ENCODE peak calls at places on chromosomes 11 and 22, in ten cellular contexts. E is GM23248, S is neural progenitor cell, W is GM23338, C is A549, M is fibroblast of lung, L is MM.1S, Y is PC-3, Q is HCT116, X is mesendoderm. F is an unnamed sample.

GRCh38 chr11:1749787-1750351 is 526 bp downstream of the IFITM10 start:
- DNase-seq in Q (no peak), X (no peak), C (peak), W (no peak), S (no peak), L (no peak), Y (peak), E (peak), M (peak), F (no peak)

GRCh38 chr22:43841742-43842141 is 20.6 kb downstream of the SULT4A1 start:
- DNase-seq in W (no peak), L (no peak), S (no peak), X (no peak), C (no peak), Q (no peak), M (no peak), Y (no peak), E (no peak), F (no peak)

GRCh38 chr22:42444060-42444904 is 12.1 kb upstream of the NFAM1 start:
- DNase-seq in L (peak), C (peak), S (peak), Q (peak), E (peak), Y (peak), M (peak), X (peak), W (peak), F (peak)

GRCh38 chr11:35675901-35676610 is 13.5 kb downstream of the TRIM44 start:
- DNase-seq in W (no peak), L (peak), Y (peak), S (no peak), X (no peak), Q (no peak), C (no peak), E (no peak), M (no peak), F (no peak)

GRCh38 chr11:102171101-102171500 is 60.9 kb downstream of the YAP1 start:
- DNase-seq in M (peak), L (no peak), X (no peak), S (no peak), W (no peak), C (no peak), Y (peak), Q (no peak), E (peak), F (no peak)

GRCh38 chr11:8387693-8388092 is 124.0 kb upstream of the LMO1 start:
- DNase-seq in S (no peak), X (no peak), E (no peak), W (no peak), Q (no peak), C (no peak), Y (no peak), L (no peak), M (no peak), F (no peak)

GRCh38 chr11:79419120-79419519 is 21.7 kb downstream of the TENM4 start:
- DNase-seq in Q (peak), E (peak), C (peak), M (peak), W (no peak), S (no peak), Y (peak), X (peak), L (no peak), F (no peak)

GRCh38 chr11:65591939-65592814 is 3.4 kb downstream of the KCNK7 start:
- DNase-seq in E (no peak), C (no peak), Y (no peak), S (peak), M (peak), Q (no peak), W (peak), X (peak), L (no peak), F (no peak)

GRCh38 chr22:35589071-35589735 is 27.9 kb downstream of the MB start:
- DNase-seq in W (no peak), E (peak), C (peak), L (no peak), Q (peak), M (peak), X (peak), S (no peak), Y (peak), F (no peak)

GRCh38 chr11:117673561-117673960 is 123.5 kb downstream of the DSCAML1 start:
- DNase-seq in W (no peak), E (no peak), S (no peak), L (no peak), C (no peak), Q (no peak), M (no peak), X (no peak), Y (no peak), F (no peak)

GRCh38 chr22:22031183-22031560 is 48.6 kb upstream of the TOP3B start:
- DNase-seq in X (no peak), M (no peak), S (no peak), C (no peak), L (peak), W (no peak), Q (no peak), Y (no peak), E (no peak), F (no peak)

GRCh38 chr11:2393111-2393868 is 7.3 kb upstream of the TSSC4 start:
- DNase-seq in X (no peak), L (no peak), C (no peak), M (no peak), W (no peak), E (no peak), S (no peak), Q (no peak), Y (no peak), F (no peak)

GRCh38 chr22:23415490-23415851 is 164.6 kb downstream of the IGLL1 start:
- DNase-seq in E (no peak), W (no peak), X (no peak), L (no peak), Y (no peak), C (no peak), M (no peak), Q (no peak), S (no peak), F (no peak)

GRCh38 chr11:926341-926916 is 759 bp downstream of the AP2A2 start:
- DNase-seq in W (no peak), C (peak), X (peak), S (peak), Q (peak), M (peak), Y (peak), L (no peak), E (peak), F (no peak)

GRCh38 chr11:65454311-65454695 is 31.7 kb downstream of the NEAT1 start:
- DNase-seq in L (no peak), M (peak), W (no peak), X (no peak), C (no peak), Q (no peak), S (no peak), Y (peak), E (peak), F (no peak)

GRCh38 chr11:12445001-12445400 is 67.6 kb downstream of the PARVA start:
- DNase-seq in C (no peak), M (no peak), S (no peak), E (no peak), W (no peak), L (no peak), Y (no peak), X (no peak), Q (no peak), F (no peak)

GRCh38 chr22:30371981-30372380 is 15.2 kb downstream of the CCDC157 start:
- DNase-seq in L (no peak), Y (no peak), X (no peak), S (no peak), W (peak), M (no peak), E (no peak), Q (no peak), C (no peak), F (no peak)

GRCh38 chr11:2781413-2782274 is 81.8 kb upstream of the KCNQ1OT1 start:
- DNase-seq in L (no peak), Q (no peak), M (no peak), S (no peak), X (no peak), E (no peak), Y (no peak), W (no peak), C (no peak), F (no peak)

GRCh38 chr11:116194156-116194904 is 578.5 kb downstream of the BUD13 start:
- DNase-seq in Q (no peak), L (no peak), M (no peak), X (peak), E (no peak), W (no peak), Y (no peak), S (no peak), C (no peak), F (no peak)

GRCh38 chr11:44304091-44305084 is 5.6 kb downstream of the ALX4 start:
- DNase-seq in M (peak), Q (no peak), W (peak), L (no peak), E (peak), Y (no peak), X (peak), S (peak), C (no peak), F (no peak)

GRCh38 chr11:132456735-132457328 is 1075.5 kb downstream of the OPCML start:
- DNase-seq in Y (no peak), W (peak), S (peak), M (no peak), X (peak), L (no peak), E (no peak), C (no peak), Q (no peak), F (peak)

GRCh38 chr11:15136166-15136565 is 21.4 kb downstream of the INSC start:
- DNase-seq in L (no peak), C (no peak), Y (no peak), S (no peak), Q (no peak), W (no peak), E (peak), X (no peak), M (no peak), F (no peak)

GRCh38 chr11:100445231-100445735 is 241.8 kb upstream of the ARHGAP42 start:
- DNase-seq in W (peak), E (no peak), X (peak), C (no peak), S (peak), L (no peak), M (peak), Q (no peak), Y (peak), F (no peak)

GRCh38 chr22:22210375-22210774 is 34.2 kb upstream of the VPREB1 start:
- DNase-seq in Y (peak), C (no peak), M (peak), X (no peak), Q (peak), L (peak), E (peak), S (no peak), W (no peak), F (no peak)

GRCh38 chr11:4821021-4821420 is at the start of gene OR51F2:
- DNase-seq in L (no peak), W (no peak), M (no peak), S (no peak), E (no peak), C (no peak), Q (no peak), Y (no peak), X (no peak), F (no peak)

GRCh38 chr11:24651873-24652272 is 155.0 kb downstream of the LUZP2 start:
- DNase-seq in L (no peak), Y (no peak), E (no peak), X (no peak), S (no peak), Q (no peak), C (no peak), M (no peak), W (no peak), F (no peak)

GRCh38 chr11:122306776-122307479 is 190.9 kb upstream of the BLID start:
- DNase-seq in E (no peak), C (no peak), M (no peak), X (peak), Y (no peak), Q (no peak), L (no peak), S (no peak), W (peak), F (no peak)

GRCh38 chr11:60321051-60321450 is 6.0 kb upstream of the MS4A6E start:
- DNase-seq in X (no peak), Q (no peak), W (no peak), L (no peak), M (no peak), S (no peak), E (no peak), Y (no peak), C (no peak), F (no peak)
- H3K4me2 ChIP-seq in X (no peak), Q (no peak), W (no peak), L (no peak), M (no peak), S (no peak), E (no peak), Y (no peak), C (no peak), F (no peak)

DNA sequence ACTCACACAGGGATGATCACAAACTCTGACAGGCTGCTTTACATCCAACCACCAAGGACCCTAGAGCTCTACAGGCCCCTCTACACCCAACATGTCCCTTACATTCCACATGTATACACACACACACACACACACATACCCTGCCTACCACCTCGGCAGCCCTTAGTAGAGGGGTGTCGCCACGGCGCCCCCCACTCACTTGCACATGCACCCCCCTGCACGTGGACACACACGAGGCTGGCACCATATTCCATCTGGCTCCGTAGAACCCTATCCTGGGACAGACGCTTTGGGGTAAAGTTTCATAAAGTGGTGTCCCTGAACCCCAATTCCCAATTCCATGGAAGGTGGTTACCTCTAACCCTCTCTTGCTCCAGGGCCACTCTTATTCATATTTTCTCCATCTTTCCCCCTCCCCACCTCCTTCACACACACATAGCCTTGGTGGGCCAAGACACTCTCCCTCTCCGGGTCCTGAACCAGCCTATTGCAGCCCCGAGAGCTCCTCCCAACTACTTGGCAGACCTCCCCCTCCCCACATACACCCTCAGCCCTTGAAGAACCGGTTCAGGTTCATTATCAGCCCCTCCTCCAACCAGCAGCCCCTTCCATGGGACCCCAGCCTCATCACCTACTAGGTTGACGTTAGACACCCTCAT is 809 bp downstream of the PDE2A start:
- DNase-seq in E (no peak), W (peak), X (peak), Y (no peak), S (peak), M (no peak), L (no peak), C (no peak), Q (no peak), F (peak)
- H3K4me2 ChIP-seq in E (no peak), W (peak), X (peak), Y (no peak), S (peak), M (no peak), L (no peak), C (no peak), Q (no peak), F (no peak)

GRCh38 chr11:10454902-10455631 is at the start of gene AMPD3:
- DNase-seq in Q (peak), E (peak), C (peak), M (peak), X (no peak), Y (peak), W (peak), L (no peak), S (peak), F (no peak)
- H3K4me2 ChIP-seq in Q (peak), E (peak), C (peak), M (peak), X (peak), Y (peak), W (peak), L (peak), S (peak), F (peak)

DNA sequence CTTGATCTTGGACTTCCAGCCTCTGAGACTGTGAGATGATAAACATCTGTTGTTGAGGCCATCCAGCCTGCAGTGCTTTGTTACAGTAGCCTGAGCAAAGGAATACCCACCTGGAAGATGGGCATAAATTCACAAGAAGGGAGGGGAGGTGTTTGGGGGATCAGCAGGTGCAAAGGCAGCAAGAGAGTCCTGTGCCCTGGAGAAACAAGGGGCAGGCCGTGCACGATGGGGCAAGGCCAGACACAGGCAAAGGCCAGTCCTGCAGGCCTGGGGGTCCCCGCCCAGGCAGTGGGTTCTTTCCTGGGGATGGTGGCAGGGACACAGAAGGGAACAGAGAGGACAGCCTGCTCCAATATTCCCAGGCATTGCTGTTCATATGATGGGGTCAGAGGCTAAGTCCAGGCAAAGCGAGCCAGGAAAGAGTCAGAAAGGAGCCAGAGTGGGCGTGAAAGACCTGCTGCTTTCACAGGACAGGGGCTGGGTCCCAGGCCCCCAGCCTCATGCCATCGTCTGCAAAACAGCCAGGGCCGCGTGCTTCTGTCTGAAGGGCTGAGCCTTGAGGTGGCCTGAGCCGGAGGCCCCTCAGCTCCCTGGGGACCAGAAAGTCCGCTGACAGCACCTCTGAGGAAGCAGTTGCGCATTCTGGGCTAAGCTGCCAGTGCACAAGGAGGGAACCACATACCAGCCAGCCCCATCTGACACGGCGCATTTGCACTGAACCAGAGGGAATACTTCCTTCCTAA is 48.8 kb downstream of the MYEOV start:
- DNase-seq in M (no peak), E (no peak), Y (no peak), L (no peak), Q (no peak), W (no peak), S (no peak), C (no peak), X (no peak), F (no peak)
- H3K4me2 ChIP-seq in M (no peak), E (no peak), Y (no peak), L (no peak), Q (no peak), W (no peak), S (no peak), C (no peak), X (no peak), F (no peak)

GRCh38 chr11:130766650-130767297 is 149.5 kb downstream of the SNX19 start:
- DNase-seq in C (no peak), X (no peak), M (no peak), Q (no peak), Y (no peak), S (no peak), W (no peak), L (no peak), E (no peak), F (no peak)
- H3K4me2 ChIP-seq in C (no peak), X (no peak), M (no peak), Q (no peak), Y (no peak), S (no peak), W (no peak), L (peak), E (no peak), F (no peak)

GRCh38 chr11:108199446-108200321 is 22.8 kb downstream of the NPAT start:
- DNase-seq in C (no peak), Q (no peak), L (no peak), W (peak), E (peak), Y (peak), S (no peak), X (peak), M (peak), F (no peak)

GRCh38 chr11:108203075-108203474 is 19.4 kb downstream of the NPAT start:
- DNase-seq in Q (no peak), L (no peak), M (no peak), W (no peak), C (no peak), E (no peak), Y (no peak), X (no peak), S (no peak), F (no peak)

GRCh38 chr11:108197351-108197750 is 25.1 kb downstream of the NPAT start:
- DNase-seq in Q (no peak), Y (no peak), S (no peak), E (no peak), W (no peak), M (no peak), L (peak), X (no peak), C (no peak), F (no peak)

GRCh38 chr11:108196901-108197300 is 25.5 kb downstream of the NPAT start:
- DNase-seq in X (no peak), S (no peak), Q (no peak), E (no peak), W (no peak), M (no peak), L (no peak), Y (no peak), C (no peak), F (no peak)

GRCh38 chr11:108198833-108199232 is 23.6 kb downstream of the NPAT start:
- DNase-seq in Q (no peak), S (no peak), E (no peak), M (no peak), X (no peak), W (no peak), C (no peak), L (no peak), Y (no peak), F (no peak)
- H3K4me2 ChIP-seq in Q (no peak), S (no peak), E (no peak), M (no peak), X (no peak), W (no peak), C (no peak), L (no peak), Y (no peak), F (no peak)

GRCh38 chr22:46091277-46091977 is 58.9 kb upstream of the PPARA start:
- DNase-seq in Y (no peak), Q (no peak), S (no peak), L (no peak), X (no peak), W (no peak), C (no peak), M (peak), E (no peak), F (no peak)

GRCh38 chr22:46092011-46092410 is 58.3 kb upstream of the PPARA start:
- DNase-seq in E (no peak), C (no peak), Y (no peak), X (no peak), Q (no peak), W (no peak), M (no peak), S (no peak), L (no peak), F (no peak)

GRCh38 chr22:46090051-46090591 is 60.2 kb upstream of the PPARA start:
- DNase-seq in E (peak), S (no peak), M (peak), Q (no peak), Y (no peak), C (no peak), L (no peak), W (no peak), X (no peak), F (no peak)

GRCh38 chr22:46089426-46090041 is 60.8 kb upstream of the PPARA start:
- DNase-seq in W (no peak), S (no peak), Q (no peak), Y (no peak), E (no peak), M (no peak), C (no peak), L (no peak), X (no peak), F (no peak)

GRCh38 chr22:46090631-46091201 is 59.6 kb upstream of the PPARA start:
- DNase-seq in M (peak), Y (peak), L (no peak), Q (no peak), C (no peak), X (no peak), W (no peak), S (no peak), E (peak), F (no peak)
- H3K4me2 ChIP-seq in M (peak), Y (no peak), L (no peak), Q (no peak), C (no peak), X (no peak), W (no peak), S (no peak), E (peak), F (no peak)

DNA sequence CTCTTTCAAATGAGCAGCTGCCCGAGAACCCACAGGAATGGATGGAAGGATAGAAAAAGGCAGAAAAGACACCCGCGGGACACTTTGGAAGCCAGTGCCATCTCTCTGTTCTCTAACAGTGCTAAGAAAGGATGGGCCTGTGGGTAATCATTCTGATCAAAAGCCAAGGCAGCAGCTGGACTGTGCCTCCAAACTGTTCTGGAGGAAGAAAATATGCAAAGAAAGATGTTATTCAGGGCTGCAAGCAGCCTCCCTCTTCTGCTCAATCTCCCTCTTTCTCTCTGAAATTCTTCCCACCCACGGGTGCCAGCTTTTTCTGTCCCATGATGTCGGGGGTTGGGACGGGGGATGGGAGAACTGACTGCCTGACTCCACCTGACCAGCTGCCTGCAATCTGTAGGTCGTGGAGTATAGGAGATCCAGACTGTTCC is 37.8 kb upstream of the FTH1 start:
- DNase-seq in Q (no peak), E (peak), S (no peak), W (no peak), L (no peak), C (no peak), M (no peak), Y (no peak), X (no peak), F (no peak)
- H3K4me2 ChIP-seq in Q (no peak), E (no peak), S (no peak), W (no peak), L (no peak), C (peak), M (no peak), Y (no peak), X (no peak), F (no peak)

GRCh38 chr11:64000026-64000739 is 13.9 kb downstream of the OTUB1 start:
- DNase-seq in X (peak), C (no peak), E (peak), S (peak), M (peak), W (peak), Q (no peak), L (peak), Y (peak), F (peak)
- H3K4me2 ChIP-seq in X (peak), C (no peak), E (peak), S (peak), M (no peak), W (peak), Q (no peak), L (peak), Y (peak), F (peak)